ENCODE peak calls at places on chromosomes 7 and 10, in eight cellular contexts. Q, M, Z, V, T, I, R and D are unnamed samples.

GRCh38 chr10:725786-726185 is 36.3 kb upstream of the DIP2C start:
- DNase-seq in Q (no peak), M (no peak), Z (peak; percentile 4), V (no peak), T (no peak), I (no peak), R (no peak), D (no peak)

GRCh38 chr10:72387187-72387586 is 32.5 kb upstream of the DNAJB12 start:
- DNase-seq in Q (no peak), M (no peak), Z (no peak), V (no peak), T (no peak), I (no peak), R (no peak), D (no peak)

GRCh38 chr10:123136806-123137642 is 1.3 kb downstream of the HMX3 start:
- DNase-seq in Q (no peak), M (no peak), Z (peak; percentile 30), V (no peak), T (no peak), I (no peak), R (peak; percentile 73), D (no peak)

GRCh38 chr10:88008866-88009470 is 145.5 kb downstream of the PTEN start:
- DNase-seq in Q (no peak), M (no peak), Z (no peak), V (no peak), T (no peak), I (no peak), R (no peak), D (no peak)

GRCh38 chr7:136183981-136184380 is 206.8 kb upstream of the MTPN start:
- DNase-seq in Q (peak; percentile 2), M (peak; percentile 29), Z (peak; percentile 31), V (no peak), T (no peak), I (no peak), R (no peak), D (no peak)

GRCh38 chr7:40489844-40490602 is 355.2 kb downstream of the SUGCT start:
- DNase-seq in Q (no peak), M (no peak), Z (no peak), V (peak; percentile 52), T (no peak), I (no peak), R (no peak), D (no peak)

GRCh38 chr10:58511765-58512469 is 755 bp upstream of the BICC1 start:
- DNase-seq in Q (no peak), M (no peak), Z (peak; percentile 54), V (no peak), T (no peak), I (no peak), R (peak; percentile 19), D (no peak)

GRCh38 chr10:21719502-21719901 is 185.5 kb downstream of the MLLT10 start:
- DNase-seq in Q (no peak), M (no peak), Z (no peak), V (no peak), T (no peak), I (no peak), R (no peak), D (no peak)

GRCh38 chr7:2523941-2524807 is 4.6 kb downstream of the LFNG start:
- DNase-seq in Q (no peak), M (peak; percentile 77), Z (peak; percentile 78), V (no peak), T (peak; percentile 46), I (no peak), R (no peak), D (no peak)

GRCh38 chr7:96284838-96285237 is 37.1 kb downstream of the SLC25A13 start:
- DNase-seq in Q (no peak), M (no peak), Z (no peak), V (no peak), T (no peak), I (no peak), R (peak; percentile 38), D (no peak)

GRCh38 chr10:103663802-103664201 is 170.3 kb downstream of the NEURL1 start:
- DNase-seq in Q (no peak), M (no peak), Z (no peak), V (no peak), T (no peak), I (no peak), R (no peak), D (no peak)

GRCh38 chr7:30613366-30614325 is 19.0 kb downstream of the GARS1 start:
- DNase-seq in Q (no peak), M (no peak), Z (peak; percentile 13), V (no peak), T (no peak), I (no peak), R (no peak), D (no peak)

GRCh38 chr10:73759512-73760115 is 15.4 kb downstream of the SEC24C start:
- DNase-seq in Q (no peak), M (no peak), Z (no peak), V (no peak), T (no peak), I (no peak), R (no peak), D (no peak)

GRCh38 chr10:36030516-36030915 is 388.4 kb upstream of the FZD8 start:
- DNase-seq in Q (no peak), M (peak; percentile 25), Z (no peak), V (no peak), T (no peak), I (no peak), R (no peak), D (no peak)

GRCh38 chr10:97629289-97629688 is 4.0 kb downstream of the MORN4 start:
- DNase-seq in Q (no peak), M (no peak), Z (no peak), V (no peak), T (no peak), I (no peak), R (no peak), D (no peak)

GRCh38 chr10:110138197-110138812 is 69.1 kb upstream of the MXI1 start:
- DNase-seq in Q (no peak), M (peak; percentile 48), Z (peak; percentile 58), V (peak; percentile 41), T (no peak), I (peak; percentile 59), R (peak; percentile 65), D (peak; percentile 26)

GRCh38 chr7:81725496-81726117 is 44.2 kb downstream of the HGF start:
- DNase-seq in Q (no peak), M (peak; percentile 95), Z (peak; percentile 94), V (no peak), T (no peak), I (no peak), R (no peak), D (peak; percentile 98)

GRCh38 chr7:130758429-130759056 is 24.5 kb upstream of the KLF14 start:
- DNase-seq in Q (no peak), M (peak; percentile 53), Z (peak; percentile 50), V (no peak), T (no peak), I (peak; percentile 36), R (peak; percentile 48), D (peak; percentile 30)

GRCh38 chr7:3282457-3282856 is 18.6 kb upstream of the SDK1 start:
- DNase-seq in Q (no peak), M (no peak), Z (no peak), V (no peak), T (no peak), I (no peak), R (no peak), D (no peak)

GRCh38 chr10:18658301-18658991 is 785 bp upstream of the ARL5B start:
- DNase-seq in Q (no peak), M (no peak), Z (peak; percentile 51), V (no peak), T (no peak), I (peak; percentile 7), R (no peak), D (no peak)

GRCh38 chr7:44378744-44379143 is 53.4 kb upstream of the CAMK2B start:
- DNase-seq in Q (no peak), M (peak; percentile 74), Z (peak; percentile 96), V (no peak), T (no peak), I (no peak), R (no peak), D (peak; percentile 51)

GRCh38 chr7:49789736-49790135 is 16.3 kb downstream of the VWC2 start:
- DNase-seq in Q (no peak), M (no peak), Z (no peak), V (no peak), T (no peak), I (no peak), R (no peak), D (no peak)

GRCh38 chr7:146262527-146262926 is 145.9 kb downstream of the CNTNAP2 start:
- DNase-seq in Q (no peak), M (no peak), Z (no peak), V (no peak), T (no peak), I (no peak), R (no peak), D (no peak)

GRCh38 chr10:132443605-132443997 is 46.6 kb downstream of the PWWP2B start:
- DNase-seq in Q (no peak), M (no peak), Z (peak; percentile 50), V (peak; percentile 66), T (peak; percentile 67), I (peak; percentile 47), R (peak; percentile 77), D (no peak)

GRCh38 chr7:157077021-157077420 is 61.7 kb upstream of the UBE3C start:
- DNase-seq in Q (no peak), M (no peak), Z (no peak), V (no peak), T (no peak), I (no peak), R (no peak), D (no peak)

GRCh38 chr7:82700739-82701138 is 257.2 kb upstream of the CACNA2D1 start:
- DNase-seq in Q (no peak), M (no peak), Z (no peak), V (no peak), T (no peak), I (no peak), R (no peak), D (no peak)

GRCh38 chr7:137661634-137662033 is 185.1 kb downstream of the DGKI start:
- DNase-seq in Q (peak; percentile 40), M (no peak), Z (no peak), V (no peak), T (no peak), I (no peak), R (no peak), D (no peak)

GRCh38 chr10:3759397-3759796 is 25.6 kb downstream of the KLF6 start:
- DNase-seq in Q (no peak), M (no peak), Z (no peak), V (no peak), T (no peak), I (no peak), R (no peak), D (no peak)

GRCh38 chr7:101699884-101700283 is 70.8 kb upstream of the MYL10 start:
- DNase-seq in Q (no peak), M (no peak), Z (no peak), V (no peak), T (no peak), I (no peak), R (no peak), D (no peak)

GRCh38 chr7:2440608-2441245 is 35.5 kb downstream of the GRIFIN start:
- DNase-seq in Q (no peak), M (no peak), Z (no peak), V (no peak), T (no peak), I (no peak), R (no peak), D (no peak)

GRCh38 chr7:157495177-157495553 is 158.4 kb downstream of the DNAJB6 start:
- DNase-seq in Q (no peak), M (no peak), Z (no peak), V (no peak), T (no peak), I (no peak), R (peak; percentile 63), D (no peak)

GRCh38 chr7:98423043-98423442 is 22.2 kb upstream of the BAIAP2L1 start:
- DNase-seq in Q (no peak), M (peak; percentile 76), Z (peak; percentile 58), V (no peak), T (no peak), I (no peak), R (no peak), D (no peak)

GRCh38 chr7:101978683-101979082 is 161.3 kb downstream of the CUX1 start:
- DNase-seq in Q (no peak), M (no peak), Z (no peak), V (no peak), T (no peak), I (no peak), R (no peak), D (no peak)